ENCODE peak calls at places on chromosome 14, in six cellular contexts. G, U, N, D, J and C are unnamed samples.

GRCh38 chr14:104724981-104725771 is 1.1 kb downstream of the ADSS1 start:
- DNase-seq in D (no peak), G (peak), J (peak), N (peak), U (peak), C (no peak)

GRCh38 chr14:100407376-100408102 is 84.4 kb downstream of the SLC25A47 start:
- DNase-seq in D (no peak), J (no peak), N (no peak), U (no peak), G (no peak), C (no peak)

GRCh38 chr14:71398450-71398849 is 491.2 kb downstream of the PCNX1 start:
- DNase-seq in D (no peak), J (no peak), G (no peak), U (no peak), N (no peak), C (no peak)

GRCh38 chr14:89641495-89642162 is 224.6 kb upstream of the FOXN3 start:
- DNase-seq in J (no peak), D (no peak), G (no peak), U (no peak), N (no peak), C (no peak)

GRCh38 chr14:88521818-88522217 is 33.0 kb downstream of the PTPN21 start:
- DNase-seq in D (no peak), G (no peak), U (no peak), J (no peak), N (peak), C (no peak)

GRCh38 chr14:30573203-30573814 is 14.4 kb downstream of the G2E3 start:
- DNase-seq in G (no peak), N (peak), D (no peak), U (no peak), J (no peak), C (no peak)

GRCh38 chr14:64721391-64721791 is 17.2 kb downstream of the PLEKHG3 start:
- DNase-seq in D (no peak), U (peak), J (no peak), N (peak), G (peak), C (no peak)

GRCh38 chr14:68756071-68756481 is 36.8 kb downstream of the ZFP36L1 start:
- DNase-seq in D (no peak), J (no peak), G (no peak), N (peak), U (no peak), C (no peak)

GRCh38 chr14:36129181-36129580 is 47.3 kb downstream of the PTCSC3 start:
- DNase-seq in U (no peak), J (no peak), N (no peak), D (no peak), G (no peak), C (no peak)

GRCh38 chr14:50736932-50737419 is 68.9 kb upstream of the SAV1 start:
- DNase-seq in D (no peak), J (no peak), G (no peak), N (no peak), U (no peak), C (no peak)

GRCh38 chr14:51845811-51846210 is 14.6 kb upstream of the GNG2 start:
- DNase-seq in D (no peak), J (no peak), N (peak), U (no peak), G (no peak), C (no peak)
- H3K4me3 ChIP-seq in D (no peak), J (no peak), N (no peak), U (no peak), G (no peak), C (no peak)

DNA sequence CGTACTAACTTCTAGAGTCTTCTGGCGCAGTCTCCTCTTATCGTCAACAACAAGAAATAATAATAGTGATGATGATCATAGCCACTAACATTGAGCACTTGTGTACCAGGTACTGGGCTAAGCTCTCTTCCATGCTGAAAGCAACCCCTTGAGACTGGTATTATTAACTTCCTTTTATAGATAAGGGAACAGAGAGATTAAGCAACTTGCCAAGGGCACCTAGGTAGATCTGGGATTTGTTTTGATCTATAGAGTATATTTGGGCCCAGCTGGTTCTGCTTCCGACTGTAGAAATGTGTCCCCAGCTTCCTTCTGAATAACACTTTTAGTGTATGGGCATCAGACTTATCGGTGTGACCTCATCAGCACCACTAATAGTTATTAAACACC is 1.1 kb upstream of the ZNF219 start:
- DNase-seq in G (no peak), D (no peak), J (no peak), U (no peak), N (no peak), C (no peak)
- H3K4me3 ChIP-seq in G (peak), D (no peak), J (peak), U (peak), N (peak), C (peak)

DNA sequence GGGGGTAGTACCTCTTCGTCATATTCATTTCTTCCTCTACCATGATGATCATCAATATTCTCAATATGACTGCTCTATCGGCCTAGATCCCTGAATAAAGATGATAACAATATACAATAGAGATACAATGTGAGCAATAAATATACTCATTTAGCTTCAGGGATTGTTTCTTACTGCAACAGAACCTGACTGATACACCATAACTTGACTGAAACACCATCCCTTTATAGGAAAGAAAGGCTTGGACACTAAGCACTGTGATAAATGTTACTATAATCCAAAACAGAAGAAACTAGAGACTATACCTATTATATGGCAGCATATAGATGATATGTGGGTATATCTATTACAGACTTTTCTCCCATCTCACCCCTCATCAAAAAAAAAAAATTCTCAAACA is 1.2 kb upstream of the RHOJ start:
- DNase-seq in G (no peak), U (no peak), D (no peak), N (no peak), J (no peak), C (no peak)
- H3K4me3 ChIP-seq in G (no peak), U (no peak), D (no peak), N (peak), J (no peak), C (no peak)

GRCh38 chr14:93975791-93976476 is 436 bp downstream of the ASB2 start:
- DNase-seq in U (no peak), J (no peak), N (no peak), D (no peak), G (no peak), C (no peak)
- H3K4me3 ChIP-seq in U (peak), J (no peak), N (no peak), D (no peak), G (peak), C (no peak)

GRCh38 chr14:96117997-96118790 is 79.0 kb downstream of the C14orf132 start:
- DNase-seq in N (no peak), G (no peak), U (no peak), D (no peak), J (no peak), C (no peak)
- H3K4me3 ChIP-seq in N (no peak), G (no peak), U (no peak), D (no peak), J (no peak), C (no peak)

DNA sequence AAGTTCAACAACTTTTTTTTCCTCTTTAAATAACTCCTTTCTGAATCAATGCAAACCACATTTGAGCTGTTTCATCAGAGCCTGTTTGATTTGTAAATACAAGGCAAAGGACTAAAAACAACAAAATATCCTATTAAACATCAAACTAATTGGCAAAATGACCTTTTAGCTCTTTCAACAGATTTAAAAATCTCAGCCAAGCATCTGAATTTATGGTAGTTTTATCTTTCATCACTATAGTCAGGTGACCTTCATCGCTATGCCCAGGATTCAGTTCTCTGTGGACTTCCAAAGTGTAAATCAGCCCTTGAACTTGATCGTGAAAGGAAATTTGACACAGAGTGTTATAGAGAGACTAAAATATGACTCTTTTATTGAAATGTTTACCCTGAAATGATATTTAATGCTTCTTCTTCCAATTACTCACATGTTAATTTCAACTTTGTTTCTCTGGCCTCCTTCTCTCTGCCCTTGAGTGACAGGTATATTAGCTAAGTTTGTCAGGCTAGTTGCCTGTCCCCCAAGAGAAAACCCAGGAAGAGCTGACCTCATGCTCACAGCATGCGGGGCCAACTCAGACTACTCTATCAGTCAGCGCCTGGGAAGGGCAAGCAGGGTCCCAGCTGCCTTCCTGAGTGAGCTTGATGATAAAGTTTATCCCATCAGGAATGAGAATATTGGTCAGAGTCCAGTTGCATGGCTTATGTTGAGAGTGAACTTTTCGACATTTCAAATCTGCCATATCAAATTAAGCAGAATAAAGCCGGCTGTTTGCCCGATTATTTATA is 1554.3 kb upstream of the FLRT2 start:
- DNase-seq in N (no peak), U (peak), J (no peak), D (no peak), G (no peak), C (no peak)
- H3K4me3 ChIP-seq in N (no peak), U (no peak), J (no peak), D (no peak), G (no peak), C (no peak)